ENCODE peak calls at places on chromosomes 4 and X, in four cellular contexts. N is retinal pigment epithelial cell, A is BE2C, H is BJ. S is an unnamed sample.

GRCh38 chrX:38868941-38869378 is 67.7 kb downstream of the MID1IP1 start:
- DNase-seq in N (no peak), H (peak; percentile 53), A (no peak), S (peak; percentile 57)

GRCh38 chr4:144646523-144647094 is 653 bp downstream of the HHIP start:
- DNase-seq in H (no peak), A (peak; percentile 48), N (no peak), S (peak; percentile 24)

GRCh38 chr4:142120921-142121320 is 484.5 kb downstream of the IL15 start:
- DNase-seq in N (no peak), H (no peak), A (no peak), S (no peak)

GRCh38 chr4:147090486-147090885 is 144.8 kb upstream of the TTC29 start:
- DNase-seq in A (no peak), N (no peak), H (no peak), S (no peak)

GRCh38 chr4:11741190-11741652 is 312.5 kb upstream of the HS3ST1 start:
- DNase-seq in A (no peak), N (peak; percentile 38), H (no peak), S (peak; percentile 43)

GRCh38 chr4:142282870-142283431 is 563.1 kb downstream of the INPP4B start:
- DNase-seq in N (no peak), A (peak; percentile 29), H (no peak), S (peak; percentile 41)

GRCh38 chr4:89324671-89325070 is 17.1 kb upstream of the GPRIN3 start:
- DNase-seq in A (no peak), N (no peak), H (no peak), S (peak; percentile 67)

GRCh38 chr4:101419324-101420135 is 72.2 kb upstream of the PPP3CA start:
- DNase-seq in N (no peak), A (no peak), H (peak; percentile 7), S (peak; percentile 27)

GRCh38 chr4:153161599-153161971 is 42.7 kb upstream of the TRIM2 start:
- DNase-seq in A (no peak), N (peak; percentile 78), H (no peak), S (no peak)

GRCh38 chrX:53294024-53294648 is 12.8 kb upstream of the IQSEC2 start:
- DNase-seq in N (no peak), A (no peak), H (no peak), S (peak; percentile 45)

GRCh38 chrX:69210513-69211065 is 45.3 kb upstream of the PJA1 start:
- DNase-seq in N (no peak), A (no peak), H (no peak), S (no peak)

GRCh38 chrX:27995611-27996010 is 14.4 kb upstream of the DCAF8L1 start:
- DNase-seq in A (no peak), N (no peak), H (no peak), S (no peak)

GRCh38 chr4:71683309-71683708 is 100.6 kb downstream of the GC start:
- DNase-seq in A (no peak), N (no peak), H (no peak), S (no peak)

GRCh38 chr4:80540349-80540748 is 204.8 kb downstream of the CFAP299 start:
- DNase-seq in A (no peak), H (no peak), N (no peak), S (no peak)

GRCh38 chrX:9355739-9356138 is 109.1 kb upstream of the TBL1X start:
- DNase-seq in H (no peak), A (no peak), N (no peak), S (no peak)

GRCh38 chr4:173507471-173508385 is 22.3 kb downstream of the HAND2 start:
- DNase-seq in A (no peak), H (no peak), N (no peak), S (no peak)

GRCh38 chr4:183876268-183876934 is 28.7 kb upstream of the STOX2 start:
- DNase-seq in A (peak; percentile 96), N (peak; percentile 99), H (no peak), S (peak; percentile 39)

GRCh38 chr4:61507091-61507490 is 307.0 kb downstream of the ADGRL3 start:
- DNase-seq in A (no peak), H (no peak), N (no peak), S (no peak)

GRCh38 chr4:143402776-143403550 is 66.3 kb downstream of the GAB1 start:
- DNase-seq in H (no peak), N (no peak), A (no peak), S (no peak)

GRCh38 chr4:137909910-137910309 is 332.2 kb downstream of the SLC7A11 start:
- DNase-seq in A (peak; percentile 93), H (no peak), N (peak; percentile 19), S (peak; percentile 6)

GRCh38 chr4:8242782-8243556 is 26.6 kb upstream of the HTRA3 start:
- DNase-seq in H (no peak), A (no peak), N (no peak), S (peak; percentile 26)

GRCh38 chr4:71732706-71733105 is 51.2 kb downstream of the GC start:
- DNase-seq in A (no peak), N (peak; percentile 28), H (no peak), S (peak; percentile 55)

GRCh38 chr4:6885953-6886557 is 23.6 kb upstream of the TBC1D14 start:
- DNase-seq in H (no peak), A (no peak), N (peak; percentile 62), S (peak; percentile 71)

GRCh38 chrX:65689377-65689776 is 21.9 kb downstream of the MSN start:
- DNase-seq in H (no peak), N (no peak), A (no peak), S (no peak)

GRCh38 chr4:62210521-62210920 is 1010.4 kb downstream of the ADGRL3 start:
- DNase-seq in A (no peak), H (no peak), N (peak; percentile 91), S (peak; percentile 27)

GRCh38 chr4:119046263-119046662 is 89.4 kb upstream of the MYOZ2 start:
- DNase-seq in A (no peak), N (no peak), H (no peak), S (peak; percentile 26)

GRCh38 chr4:5009796-5010195 is 9.5 kb downstream of the CYTL1 start:
- DNase-seq in A (no peak), H (no peak), N (no peak), S (no peak)

GRCh38 chrX:23554304-23554703 is 113.0 kb upstream of the PRDX4 start:
- DNase-seq in A (peak; percentile 10), N (no peak), H (no peak), S (peak; percentile 75)

GRCh38 chr4:80387390-80388283 is 52.1 kb downstream of the CFAP299 start:
- DNase-seq in N (no peak), A (no peak), H (no peak), S (no peak)

GRCh38 chrX:1754077-1754476 is 139.2 kb downstream of the ASMT start:
- DNase-seq in A (no peak), H (peak; percentile 4), N (no peak), S (no peak)

GRCh38 chrX:6968231-6968630 is 179.3 kb upstream of the STS start:
- DNase-seq in A (no peak), H (peak; percentile 19), N (no peak), S (no peak)

GRCh38 chr4:54234497-54235205 is 5.6 kb downstream of the PDGFRA start:
- DNase-seq in N (no peak), A (no peak), H (no peak), S (peak; percentile 30)
- TF ChIP-seq CTCF in N (no peak), A (peak; percentile 37), H (no peak), S (peak; percentile 24)

GRCh38 chrX:74551934-74552333 is 62.5 kb downstream of the RLIM start:
- DNase-seq in A (no peak), H (no peak), N (no peak), S (no peak)

GRCh38 chrX:74546984-74547383 is 67.4 kb downstream of the RLIM start:
- DNase-seq in A (no peak), N (no peak), H (no peak), S (no peak)

GRCh38 chrX:74545880-74546279 is 68.5 kb downstream of the RLIM start:
- DNase-seq in N (no peak), A (no peak), H (no peak), S (no peak)

DNA sequence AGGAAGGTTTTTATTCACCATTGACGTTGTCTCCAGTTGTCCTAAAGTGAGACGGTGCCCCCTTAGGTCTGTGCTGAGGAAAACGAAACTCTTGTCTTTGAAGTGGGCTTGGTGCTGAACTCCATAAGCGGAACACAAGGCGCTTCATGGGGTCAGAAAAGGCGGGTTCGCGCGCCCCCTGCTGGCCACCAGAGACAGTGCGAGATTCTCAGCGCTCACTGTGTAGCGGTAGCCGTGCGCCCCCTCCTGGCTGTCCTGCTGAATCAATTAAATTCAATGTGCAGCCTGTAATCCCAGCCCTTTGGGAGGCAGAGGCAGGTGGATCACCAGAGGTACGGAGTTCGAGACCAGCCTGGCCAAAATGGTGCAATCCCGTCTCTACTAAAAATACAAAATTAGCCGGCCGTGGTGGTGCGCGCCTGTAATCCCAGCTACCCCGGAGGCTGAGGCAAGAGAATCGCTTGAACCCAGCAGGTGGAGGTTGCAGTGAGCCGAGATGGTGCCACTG is 64.1 kb downstream of the RLIM start:
- DNase-seq in A (peak; percentile 80), H (no peak), N (no peak), S (peak; percentile 82)
- TF ChIP-seq CTCF in A (peak; percentile 93), H (peak; percentile 93), N (peak; percentile 93), S (peak; percentile 91)

DNA sequence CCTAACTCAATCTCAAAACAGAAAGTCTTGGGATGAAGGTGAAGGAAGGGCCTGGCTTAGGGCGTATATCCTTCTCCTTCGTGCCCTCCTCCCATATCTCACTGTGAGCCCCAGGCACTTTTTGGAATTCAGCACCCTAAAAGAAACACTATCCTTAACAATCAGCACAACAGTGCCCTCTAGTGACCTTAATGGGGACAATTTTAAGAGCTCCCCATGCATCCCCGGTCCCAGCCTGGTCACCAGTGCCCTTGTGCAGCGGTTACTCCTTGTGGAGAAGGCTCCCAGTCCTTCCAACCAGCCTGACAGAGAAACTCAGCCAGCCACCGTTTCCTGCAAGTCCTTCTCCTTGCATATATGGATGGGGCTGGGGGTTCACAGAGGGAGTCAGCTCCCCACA is 4.2 kb downstream of the PAK3 start:
- DNase-seq in A (peak; percentile 24), H (no peak), N (no peak), S (peak; percentile 7)
- TF ChIP-seq CTCF in A (peak; percentile 45), H (peak; percentile 45), N (peak; percentile 46), S (peak; percentile 29)

GRCh38 chr4:32778938-32779337 is 2058.8 kb downstream of the PCDH7 start:
- DNase-seq in N (no peak), H (no peak), A (no peak), S (no peak)

GRCh38 chr4:32778025-32778424 is 2057.9 kb downstream of the PCDH7 start:
- DNase-seq in N (no peak), H (no peak), A (no peak), S (no peak)

GRCh38 chr4:32776435-32777203 is 2056.4 kb downstream of the PCDH7 start:
- DNase-seq in N (no peak), H (no peak), A (no peak), S (no peak)

DNA sequence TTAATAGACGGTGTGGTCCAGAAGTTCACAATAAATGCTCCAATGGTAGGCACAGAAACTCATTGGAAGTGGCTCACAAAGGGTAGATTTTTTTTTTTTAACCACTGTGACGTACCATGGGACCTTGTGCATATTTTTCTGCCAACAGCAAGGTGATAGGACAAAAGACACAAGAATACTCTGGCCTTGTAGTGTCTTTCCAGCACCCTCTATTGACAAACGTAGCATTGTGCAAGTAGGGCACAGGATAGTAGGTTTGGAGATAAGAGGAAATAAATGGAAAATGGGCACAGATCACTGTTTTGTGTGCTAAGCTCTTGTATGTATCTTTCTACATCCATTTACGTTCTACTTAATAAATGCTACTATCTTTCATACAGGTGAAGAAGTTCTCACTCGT is 2054.9 kb downstream of the PCDH7 start:
- DNase-seq in H (no peak), N (peak; percentile 10), A (peak; percentile 45), S (peak; percentile 67)
- TF ChIP-seq CTCF in H (no peak), N (peak; percentile 60), A (peak; percentile 96), S (peak; percentile 60)